ENCODE peak calls at places on chromosomes 5 and 9, in ten cellular contexts. O is adrenal gland, B is right atrium auricular region, H is ovary, F is IMR-90, I is cardiac muscle cell, D is left ventricle myocardium inferior, M is body of pancreas, Z is thoracic aorta, W is colonic mucosa. Y is an unnamed sample.

GRCh38 chr5:60357302-60357701 is 342.7 kb downstream of the DEPDC1B start:
- DNase-seq in O (no peak), B (no peak), H (no peak), F (no peak), I (no peak), D (no peak), M (no peak), Z (no peak), W (no peak), Y (no peak)

GRCh38 chr9:96067551-96068076 is 192.1 kb downstream of the ERCC6L2 start:
- DNase-seq in O (no peak), B (no peak), H (no peak), F (no peak), I (no peak), D (no peak), M (no peak), Z (no peak), W (no peak), Y (no peak)

GRCh38 chr5:122896598-122897282 is 51.3 kb downstream of the SNX24 start:
- DNase-seq in O (no peak), B (no peak), H (no peak), F (peak), I (no peak), D (no peak), M (no peak), Z (no peak), W (no peak), Y (no peak)

GRCh38 chr5:88290801-88291200 is 22.2 kb upstream of the TMEM161B start:
- DNase-seq in O (no peak), B (no peak), H (no peak), F (peak), I (no peak), D (no peak), M (no peak), Z (no peak), W (no peak), Y (no peak)

GRCh38 chr5:137091473-137091872 is 407.7 kb downstream of the SPOCK1 start:
- DNase-seq in O (no peak), B (no peak), H (no peak), F (no peak), I (no peak), D (no peak), M (no peak), Z (no peak), W (no peak), Y (no peak)

GRCh38 chr9:95874303-95874988 is 1.0 kb upstream of the ERCC6L2 start:
- DNase-seq in O (no peak), B (no peak), H (no peak), F (peak), I (no peak), D (no peak), M (no peak), Z (no peak), W (peak), Y (no peak)

GRCh38 chr5:150153957-150154617 is 1.6 kb downstream of the PDGFRB start:
- DNase-seq in O (no peak), B (no peak), H (peak), F (peak), I (no peak), D (no peak), M (no peak), Z (no peak), W (no peak), Y (no peak)

GRCh38 chr5:62168882-62169281 is 137.1 kb upstream of the KIF2A start:
- DNase-seq in O (no peak), B (no peak), H (no peak), F (no peak), I (no peak), D (no peak), M (no peak), Z (no peak), W (no peak), Y (no peak)

GRCh38 chr5:60183881-60184280 is 290.4 kb upstream of the PDE4D start:
- DNase-seq in O (no peak), B (no peak), H (no peak), F (no peak), I (no peak), D (no peak), M (no peak), Z (no peak), W (no peak), Y (no peak)

GRCh38 chr5:134525687-134526482 is 415 bp downstream of the JADE2 start:
- DNase-seq in O (peak), B (peak), H (peak), F (peak), I (peak), D (peak), M (peak), Z (peak), W (peak), Y (peak)

GRCh38 chr5:68954618-68954910 is 139.2 kb upstream of the SLC30A5 start:
- DNase-seq in O (no peak), B (no peak), H (no peak), F (no peak), I (no peak), D (no peak), M (no peak), Z (no peak), W (no peak), Y (no peak)

GRCh38 chr5:112083623-112084022 is 326.6 kb upstream of the NREP start:
- DNase-seq in O (no peak), B (no peak), H (no peak), F (peak), I (no peak), D (no peak), M (no peak), Z (no peak), W (no peak), Y (no peak)

GRCh38 chr5:10682429-10682746 is 78.6 kb downstream of the DAP start:
- DNase-seq in O (no peak), B (no peak), H (no peak), F (no peak), I (no peak), D (no peak), M (no peak), Z (no peak), W (no peak), Y (no peak)

GRCh38 chr9:18926513-18926912 is 106.5 kb downstream of the SAXO1 start:
- DNase-seq in O (no peak), B (no peak), H (no peak), F (no peak), I (no peak), D (no peak), M (no peak), Z (no peak), W (no peak), Y (no peak)

GRCh38 chr5:179620703-179621350 is 2.6 kb downstream of the HNRNPH1 start:
- DNase-seq in O (no peak), B (no peak), H (no peak), F (no peak), I (no peak), D (no peak), M (no peak), Z (no peak), W (no peak), Y (no peak)

GRCh38 chr5:143133721-143134120 is 269.8 kb downstream of the NR3C1 start:
- DNase-seq in O (no peak), B (no peak), H (no peak), F (no peak), I (no peak), D (no peak), M (no peak), Z (no peak), W (no peak), Y (no peak)

GRCh38 chr5:50962934-50963646 is 296.7 kb downstream of the PARP8 start:
- DNase-seq in O (peak), B (no peak), H (no peak), F (peak), I (peak), D (peak), M (peak), Z (no peak), W (peak), Y (peak)

GRCh38 chr9:121765021-121765950 is 113.9 kb downstream of the DAB2IP start:
- DNase-seq in O (peak), B (peak), H (peak), F (peak), I (peak), D (peak), M (peak), Z (no peak), W (no peak), Y (no peak)

GRCh38 chr9:93223241-93224180 is 39.6 kb downstream of the WNK2 start:
- DNase-seq in O (no peak), B (no peak), H (no peak), F (peak), I (no peak), D (no peak), M (peak), Z (no peak), W (peak), Y (no peak)

GRCh38 chr9:109033941-109034700 is 20.8 kb upstream of the CTNNAL1 start:
- DNase-seq in O (no peak), B (no peak), H (no peak), F (no peak), I (no peak), D (no peak), M (no peak), Z (no peak), W (no peak), Y (no peak)

GRCh38 chr9:109037946-109038345 is 24.6 kb upstream of the CTNNAL1 start:
- DNase-seq in O (no peak), B (no peak), H (no peak), F (no peak), I (no peak), D (no peak), M (no peak), Z (no peak), W (no peak), Y (no peak)

GRCh38 chr9:109039539-109039938 is 26.2 kb upstream of the CTNNAL1 start:
- DNase-seq in O (no peak), B (no peak), H (no peak), F (no peak), I (no peak), D (no peak), M (no peak), Z (no peak), W (no peak), Y (no peak)

GRCh38 chr9:109036744-109037680 is 23.7 kb upstream of the CTNNAL1 start:
- DNase-seq in O (no peak), B (no peak), H (no peak), F (no peak), I (peak), D (no peak), M (no peak), Z (no peak), W (no peak), Y (no peak)

GRCh38 chr9:109035684-109036423 is 22.6 kb upstream of the CTNNAL1 start:
- DNase-seq in O (peak), B (peak), H (peak), F (peak), I (no peak), D (no peak), M (peak), Z (no peak), W (no peak), Y (no peak)
- H3K27ac ChIP-seq in O (peak), B (peak), H (peak), F (peak), I (peak), D (peak), M (peak), Z (peak), W (no peak), Y (peak)

DNA sequence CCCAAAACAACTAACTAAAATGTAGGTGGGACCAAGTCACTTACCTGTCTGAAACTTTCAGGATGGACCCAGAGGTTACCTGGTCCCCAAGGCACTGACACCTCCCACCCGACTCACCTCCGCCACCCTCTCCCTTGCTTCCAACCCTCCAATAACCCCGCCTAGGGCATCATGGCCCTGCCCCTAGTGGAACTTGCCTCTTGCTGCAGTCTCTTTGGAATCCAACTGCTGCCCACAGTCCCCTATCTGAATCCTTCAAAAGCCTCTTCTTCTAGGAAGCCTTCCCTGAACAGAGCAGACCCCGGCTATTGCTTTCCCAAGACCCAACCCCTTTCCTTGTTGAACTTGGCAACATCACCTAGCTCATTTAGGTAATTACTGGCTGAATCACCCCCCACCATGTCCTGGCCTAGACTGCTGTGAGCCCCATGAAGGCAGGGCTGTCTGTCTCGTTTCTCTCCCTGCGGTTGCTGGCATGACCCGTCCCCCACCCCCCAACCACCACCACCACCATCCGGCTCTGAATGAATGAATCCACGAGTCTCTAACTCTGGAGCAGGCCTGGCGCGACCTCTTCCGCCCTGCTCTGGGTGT is 9.4 kb downstream of the CRB2 start:
- DNase-seq in O (no peak), B (no peak), H (no peak), F (no peak), I (no peak), D (no peak), M (no peak), Z (no peak), W (no peak), Y (no peak)
- TF ChIP-seq CTCF in O (no peak), B (no peak), H (no peak), F (no peak), I (peak), D (no peak), M (no peak), Z (no peak), W (no peak), Y (no peak)

GRCh38 chr9:123311250-123311753 is 42.9 kb upstream of the STRBP start:
- DNase-seq in O (no peak), B (no peak), H (no peak), F (no peak), I (no peak), D (no peak), M (no peak), Z (no peak), W (no peak), Y (no peak)
- H3K4me3 ChIP-seq in O (no peak), B (no peak), H (no peak), F (no peak), I (no peak), D (no peak), M (no peak), Z (no peak), W (no peak), Y (no peak)

GRCh38 chr9:133954862-133955529 is 37.1 kb downstream of the VAV2 start:
- DNase-seq in O (no peak), B (no peak), H (no peak), F (no peak), I (no peak), D (no peak), M (no peak), Z (no peak), W (no peak), Y (peak)
- H3K27ac ChIP-seq in O (peak), B (no peak), H (no peak), F (no peak), I (no peak), D (no peak), M (peak), Z (no peak), W (no peak), Y (no peak)

GRCh38 chr5:86500947-86501346 is 116.8 kb upstream of the COX7C start:
- DNase-seq in O (no peak), B (no peak), H (no peak), F (no peak), I (peak), D (no peak), M (no peak), Z (no peak), W (no peak), Y (peak)
- TF ChIP-seq CTCF in O (no peak), B (no peak), H (no peak), F (no peak), I (no peak), D (peak), M (no peak), Z (no peak), W (no peak), Y (peak)

GRCh38 chr5:192970-193831 is 1.9 kb downstream of the LRRC14B start:
- DNase-seq in O (no peak), B (no peak), H (peak), F (no peak), I (no peak), D (no peak), M (no peak), Z (no peak), W (no peak), Y (no peak)
- H3K4me3 ChIP-seq in O (no peak), B (peak), H (no peak), F (no peak), I (no peak), D (peak), M (no peak), Z (no peak), W (no peak), Y (no peak)

GRCh38 chr5:980941-981340 is 27.7 kb upstream of the NKD2 start:
- DNase-seq in O (no peak), B (no peak), H (no peak), F (no peak), I (no peak), D (no peak), M (no peak), Z (no peak), W (no peak), Y (no peak)

GRCh38 chr5:978693-979092 is 29.9 kb upstream of the NKD2 start:
- DNase-seq in O (no peak), B (no peak), H (no peak), F (no peak), I (no peak), D (no peak), M (peak), Z (no peak), W (no peak), Y (no peak)

GRCh38 chr5:979100-979817 is 29.3 kb upstream of the NKD2 start:
- DNase-seq in O (no peak), B (no peak), H (no peak), F (no peak), I (no peak), D (no peak), M (no peak), Z (no peak), W (no peak), Y (no peak)

GRCh38 chr5:981466-981865 is 27.1 kb upstream of the NKD2 start:
- DNase-seq in O (no peak), B (no peak), H (no peak), F (no peak), I (no peak), D (no peak), M (no peak), Z (no peak), W (no peak), Y (no peak)

GRCh38 chr5:980001-980588 is 28.5 kb upstream of the NKD2 start:
- DNase-seq in O (no peak), B (no peak), H (no peak), F (no peak), I (no peak), D (no peak), M (peak), Z (no peak), W (no peak), Y (no peak)
- H3K27ac ChIP-seq in O (peak), B (no peak), H (no peak), F (no peak), I (no peak), D (peak), M (peak), Z (no peak), W (no peak), Y (no peak)

Y was measured in Peyer's patch.